ENCODE peak calls at places on chromosome 2, in nine cellular contexts. C, B, O, R, F, A, Q, U and I are unnamed samples.

GRCh38 chr2:99609851-99610381 is 120.1 kb upstream of the REV1 start:
- DNase-seq in C (no peak), B (no peak), O (no peak), R (no peak), F (no peak), A (no peak), Q (no peak), U (no peak), I (no peak)

GRCh38 chr2:56117764-56118163 is 66.0 kb upstream of the CCDC85A start:
- DNase-seq in C (no peak), B (no peak), O (no peak), R (no peak), F (no peak), A (no peak), Q (no peak), U (no peak), I (no peak)

GRCh38 chr2:231278868-231279267 is 80.4 kb downstream of the ARMC9 start:
- DNase-seq in C (no peak), B (no peak), O (no peak), R (no peak), F (no peak), A (no peak), Q (no peak), U (no peak), I (no peak)

GRCh38 chr2:223786236-223786635 is 51.1 kb downstream of the AP1S3 start:
- DNase-seq in C (peak), B (no peak), O (no peak), R (no peak), F (no peak), A (no peak), Q (no peak), U (no peak), I (no peak)

GRCh38 chr2:23199115-23199918 is 185.7 kb upstream of the KLHL29 start:
- DNase-seq in C (no peak), B (no peak), O (no peak), R (peak), F (no peak), A (no peak), Q (peak), U (no peak), I (no peak)

GRCh38 chr2:120760446-120761135 is 24.9 kb downstream of the GLI2 start:
- DNase-seq in C (no peak), B (peak), O (peak), R (no peak), F (peak), A (no peak), Q (peak), U (no peak), I (no peak)

GRCh38 chr2:37561615-37562569 is 109.5 kb downstream of the CDC42EP3 start:
- DNase-seq in C (no peak), B (no peak), O (no peak), R (peak), F (no peak), A (peak), Q (peak), U (no peak), I (no peak)

GRCh38 chr2:168426861-168427260 is 29.2 kb upstream of the CERS6 start:
- DNase-seq in C (no peak), B (no peak), O (no peak), R (no peak), F (no peak), A (peak), Q (peak), U (no peak), I (no peak)

GRCh38 chr2:207681431-207681830 is 30.0 kb upstream of the CCNYL1 start:
- DNase-seq in C (no peak), B (no peak), O (no peak), R (no peak), F (no peak), A (no peak), Q (no peak), U (no peak), I (no peak)

GRCh38 chr2:205511666-205512065 is 170.6 kb upstream of the NRP2 start:
- DNase-seq in C (no peak), B (no peak), O (no peak), R (peak), F (no peak), A (peak), Q (no peak), U (no peak), I (no peak)

GRCh38 chr2:237540823-237541222 is 25.6 kb upstream of the PRLH start:
- DNase-seq in C (peak), B (no peak), O (peak), R (peak), F (peak), A (peak), Q (peak), U (no peak), I (no peak)

GRCh38 chr2:54259413-54260240 is 3.6 kb upstream of the TSPYL6 start:
- DNase-seq in C (no peak), B (no peak), O (no peak), R (peak), F (no peak), A (peak), Q (no peak), U (no peak), I (no peak)

GRCh38 chr2:8513601-8514273 is 168.1 kb upstream of the ID2 start:
- DNase-seq in C (no peak), B (no peak), O (no peak), R (no peak), F (no peak), A (no peak), Q (no peak), U (no peak), I (no peak)

GRCh38 chr2:113876503-113877387 is 13.1 kb upstream of the ACTR3 start:
- DNase-seq in C (peak), B (peak), O (no peak), R (no peak), F (no peak), A (peak), Q (no peak), U (no peak), I (no peak)

GRCh38 chr2:65710779-65711295 is 278.4 kb upstream of the SPRED2 start:
- DNase-seq in C (no peak), B (no peak), O (no peak), R (peak), F (no peak), A (peak), Q (peak), U (no peak), I (no peak)

GRCh38 chr2:189236066-189236465 is 56.5 kb upstream of the COL5A2 start:
- DNase-seq in C (no peak), B (no peak), O (no peak), R (peak), F (no peak), A (peak), Q (peak), U (no peak), I (no peak)

GRCh38 chr2:38720613-38721241 is 30.4 kb downstream of the SRSF7 start:
- DNase-seq in C (peak), B (peak), O (peak), R (peak), F (peak), A (peak), Q (peak), U (peak), I (no peak)

GRCh38 chr2:45595724-45596435 is 15.2 kb downstream of the SRBD1 start:
- DNase-seq in C (peak), B (peak), O (peak), R (peak), F (peak), A (peak), Q (peak), U (peak), I (no peak)

GRCh38 chr2:109246616-109247015 is 117.6 kb downstream of the SH3RF3 start:
- DNase-seq in C (no peak), B (no peak), O (no peak), R (no peak), F (no peak), A (no peak), Q (no peak), U (no peak), I (no peak)

GRCh38 chr2:224159345-224159928 is 120.4 kb upstream of the SERPINE2 start:
- DNase-seq in C (no peak), B (no peak), O (no peak), R (no peak), F (no peak), A (no peak), Q (no peak), U (no peak), I (no peak)

GRCh38 chr2:33033524-33034150 is 86.9 kb downstream of the LTBP1 start:
- DNase-seq in C (no peak), B (no peak), O (peak), R (peak), F (no peak), A (peak), Q (peak), U (no peak), I (no peak)

GRCh38 chr2:237726401-237726830 is 72.2 kb upstream of the RBM44 start:
- DNase-seq in C (peak), B (no peak), O (no peak), R (peak), F (no peak), A (peak), Q (peak), U (no peak), I (no peak)

GRCh38 chr2:225464346-225465025 is 65.0 kb downstream of the NYAP2 start:
- DNase-seq in C (no peak), B (no peak), O (no peak), R (no peak), F (no peak), A (no peak), Q (no peak), U (no peak), I (no peak)

GRCh38 chr2:122191331-122191730 is 435.9 kb downstream of the TSN start:
- DNase-seq in C (peak), B (no peak), O (no peak), R (peak), F (no peak), A (no peak), Q (peak), U (no peak), I (no peak)

GRCh38 chr2:31231571-31232287 is 2.2 kb upstream of the EHD3 start:
- DNase-seq in C (peak), B (no peak), O (no peak), R (no peak), F (no peak), A (no peak), Q (no peak), U (no peak), I (no peak)

GRCh38 chr2:222912117-222912516 is 51.3 kb downstream of the ACSL3 start:
- DNase-seq in C (no peak), B (no peak), O (no peak), R (peak), F (no peak), A (no peak), Q (peak), U (no peak), I (peak)

GRCh38 chr2:228767196-228767595 is 503.9 kb downstream of the PID1 start:
- DNase-seq in C (no peak), B (no peak), O (no peak), R (peak), F (no peak), A (peak), Q (peak), U (no peak), I (no peak)

GRCh38 chr2:220259656-220260055 is 632.2 kb downstream of the SLC4A3 start:
- DNase-seq in C (no peak), B (no peak), O (no peak), R (no peak), F (no peak), A (no peak), Q (no peak), U (no peak), I (no peak)

GRCh38 chr2:64338910-64339500 is 115.0 kb upstream of the LGALSL start:
- DNase-seq in C (no peak), B (no peak), O (no peak), R (peak), F (no peak), A (peak), Q (peak), U (no peak), I (no peak)

GRCh38 chr2:64338107-64338506 is 115.9 kb upstream of the LGALSL start:
- DNase-seq in C (no peak), B (no peak), O (no peak), R (no peak), F (no peak), A (no peak), Q (no peak), U (no peak), I (no peak)

GRCh38 chr2:64341461-64341860 is 112.5 kb upstream of the LGALSL start:
- DNase-seq in C (no peak), B (no peak), O (no peak), R (no peak), F (no peak), A (no peak), Q (no peak), U (no peak), I (no peak)

GRCh38 chr2:64336171-64336570 is 117.8 kb upstream of the LGALSL start:
- DNase-seq in C (no peak), B (no peak), O (no peak), R (no peak), F (no peak), A (no peak), Q (peak), U (no peak), I (no peak)

GRCh38 chr2:64337314-64337713 is 116.6 kb upstream of the LGALSL start:
- DNase-seq in C (no peak), B (no peak), O (no peak), R (no peak), F (no peak), A (no peak), Q (no peak), U (no peak), I (no peak)
- TF ChIP-seq CTCF in C (no peak), B (no peak), O (no peak), R (no peak), F (no peak), A (no peak), Q (no peak), U (no peak), I (no peak)

GRCh38 chr2:40937284-40937683 is 485.4 kb upstream of the SLC8A1 start:
- DNase-seq in C (no peak), B (no peak), O (no peak), R (no peak), F (no peak), A (no peak), Q (no peak), U (no peak), I (no peak)

GRCh38 chr2:40935349-40935748 is 483.5 kb upstream of the SLC8A1 start:
- DNase-seq in C (no peak), B (no peak), O (no peak), R (no peak), F (no peak), A (no peak), Q (no peak), U (no peak), I (no peak)
- TF ChIP-seq CTCF in C (no peak), B (no peak), O (no peak), R (no peak), F (no peak), A (no peak), Q (no peak), U (no peak), I (no peak)

GRCh38 chr2:15546297-15547098 is 14.6 kb downstream of the NBAS start:
- DNase-seq in C (no peak), B (no peak), O (no peak), R (no peak), F (no peak), A (no peak), Q (no peak), U (no peak), I (no peak)
- TF ChIP-seq CTCF in C (no peak), B (peak), O (no peak), R (no peak), F (no peak), A (peak), Q (peak), U (no peak), I (no peak)

GRCh38 chr2:188065386-188065785 is 226.3 kb upstream of the GULP1 start:
- DNase-seq in C (no peak), B (no peak), O (no peak), R (no peak), F (no peak), A (no peak), Q (no peak), U (no peak), I (no peak)
- TF ChIP-seq CTCF in C (no peak), B (no peak), O (no peak), R (no peak), F (no peak), A (no peak), Q (no peak), U (no peak), I (no peak)

DNA sequence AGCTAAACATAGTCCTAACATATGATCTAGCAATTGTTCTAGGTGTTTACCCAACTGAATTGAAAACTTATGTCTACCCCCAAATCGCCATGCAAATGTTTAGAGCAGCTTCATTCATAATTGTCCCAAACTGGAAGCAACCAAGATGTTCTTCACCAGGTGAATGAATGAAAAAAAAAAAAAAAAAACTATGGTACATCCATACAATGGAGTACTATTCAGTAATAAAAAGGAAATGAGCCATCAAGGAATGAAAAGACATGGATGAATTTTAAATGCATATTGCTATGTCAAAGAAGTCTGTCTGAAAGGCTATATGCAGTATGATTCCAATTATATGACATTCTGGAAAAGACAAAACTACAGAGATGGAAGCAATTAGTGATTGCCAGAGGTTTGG is 98.6 kb upstream of the ITPRID2 start:
- DNase-seq in C (no peak), B (no peak), O (no peak), R (no peak), F (no peak), A (no peak), Q (no peak), U (no peak), I (no peak)
- TF ChIP-seq CTCF in C (no peak), B (no peak), O (no peak), R (no peak), F (no peak), A (no peak), Q (no peak), U (no peak), I (no peak)

GRCh38 chr2:44097322-44097907 is 71.3 kb upstream of the PPM1B start:
- DNase-seq in C (no peak), B (no peak), O (no peak), R (no peak), F (no peak), A (no peak), Q (no peak), U (no peak), I (no peak)
- TF ChIP-seq CTCF in C (no peak), B (no peak), O (no peak), R (no peak), F (no peak), A (no peak), Q (no peak), U (no peak), I (no peak)